ENCODE peak calls at places on chromosomes 7 and 10, in five cellular contexts. E is heart left ventricle, P is IMR-90, H is transverse colon, K is erythroblast. M is an unnamed sample.

GRCh38 chr7:94394399-94395140 is at the start of gene COL1A2:
- DNase-seq in E (peak; percentile 86), P (peak; percentile 99), H (peak; percentile 48), K (no peak), M (no peak)

GRCh38 chr10:34967411-34967880 is 122.7 kb downstream of the CUL2 start:
- DNase-seq in E (peak; percentile 48), P (peak; percentile 38), H (no peak), K (no peak), M (no peak)

GRCh38 chr7:157404845-157405481 is 68.2 kb downstream of the DNAJB6 start:
- DNase-seq in E (peak; percentile 27), P (peak; percentile 94), H (no peak), K (peak; percentile 81), M (no peak)

GRCh38 chr7:155190608-155191536 is 106.8 kb upstream of the INSIG1 start:
- DNase-seq in E (no peak), P (no peak), H (peak; percentile 52), K (peak; percentile 17), M (peak; percentile 59)

GRCh38 chr7:35894721-35895120 is 93.9 kb downstream of the SEPTIN7 start:
- DNase-seq in E (no peak), P (no peak), H (no peak), K (no peak), M (no peak)

GRCh38 chr7:568681-569035 is 49.0 kb upstream of the PDGFA start:
- DNase-seq in E (peak; percentile 67), P (peak; percentile 31), H (no peak), K (no peak), M (no peak)

GRCh38 chr10:124731551-124731950 is 12.6 kb downstream of the FAM53B start:
- DNase-seq in E (no peak), P (no peak), H (no peak), K (no peak), M (no peak)

GRCh38 chr10:92544296-92544695 is 29.6 kb downstream of the IDE start:
- DNase-seq in E (no peak), P (peak; percentile 48), H (no peak), K (no peak), M (no peak)

GRCh38 chr10:114281006-114281405 is 42.0 kb downstream of the VWA2 start:
- DNase-seq in E (peak; percentile 0), P (no peak), H (no peak), K (no peak), M (no peak)

DNA sequence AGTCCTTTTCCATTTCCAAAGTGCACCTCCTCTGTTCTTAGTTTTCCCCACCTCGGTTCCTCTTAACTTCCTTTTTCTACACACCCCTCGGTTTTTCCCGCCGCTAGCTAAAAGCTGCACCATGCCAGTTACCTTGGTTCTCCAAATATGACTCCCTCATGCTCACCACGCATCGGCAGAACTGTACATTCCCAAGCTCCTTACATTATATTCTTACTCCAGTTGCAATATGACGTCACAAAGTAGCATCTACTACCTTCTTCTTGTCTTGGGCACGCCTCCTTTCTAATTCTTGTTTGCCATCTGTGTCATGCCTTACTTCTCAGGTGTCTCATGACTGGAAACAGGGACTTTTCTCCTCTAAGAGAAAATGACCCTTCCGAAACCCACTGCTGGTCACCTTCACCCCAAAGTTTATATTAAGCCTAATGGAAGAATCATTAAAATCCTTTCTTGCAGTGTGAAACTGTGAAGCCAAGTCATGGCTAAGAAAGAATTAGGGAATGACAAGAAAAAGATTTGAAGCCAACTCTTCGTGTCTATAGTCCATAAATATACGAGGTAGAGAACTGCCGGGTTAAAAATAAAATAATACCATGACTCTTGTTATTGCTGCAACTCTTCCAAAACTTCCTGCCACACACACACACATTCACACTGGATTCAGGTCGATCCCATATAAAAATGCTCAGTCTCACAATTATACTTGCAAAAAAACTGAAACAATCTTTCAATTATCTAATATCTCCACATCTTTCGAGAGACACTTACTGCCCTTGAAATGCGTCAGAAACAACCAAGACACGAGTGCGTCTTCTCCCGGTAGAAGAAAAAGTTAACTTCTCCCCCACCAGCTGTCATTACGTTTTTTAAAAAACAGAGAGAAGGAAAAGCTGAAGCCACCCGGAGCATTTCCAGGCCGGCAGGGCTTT is 1.6 kb downstream of the ESYT2 start:
- DNase-seq in E (no peak), P (peak; percentile 40), H (no peak), K (peak; percentile 56), M (no peak)
- TF ChIP-seq POLR2A in E (no peak), P (peak; percentile 44), H (peak; percentile 24), K (peak; percentile 30), M (no peak)

DNA sequence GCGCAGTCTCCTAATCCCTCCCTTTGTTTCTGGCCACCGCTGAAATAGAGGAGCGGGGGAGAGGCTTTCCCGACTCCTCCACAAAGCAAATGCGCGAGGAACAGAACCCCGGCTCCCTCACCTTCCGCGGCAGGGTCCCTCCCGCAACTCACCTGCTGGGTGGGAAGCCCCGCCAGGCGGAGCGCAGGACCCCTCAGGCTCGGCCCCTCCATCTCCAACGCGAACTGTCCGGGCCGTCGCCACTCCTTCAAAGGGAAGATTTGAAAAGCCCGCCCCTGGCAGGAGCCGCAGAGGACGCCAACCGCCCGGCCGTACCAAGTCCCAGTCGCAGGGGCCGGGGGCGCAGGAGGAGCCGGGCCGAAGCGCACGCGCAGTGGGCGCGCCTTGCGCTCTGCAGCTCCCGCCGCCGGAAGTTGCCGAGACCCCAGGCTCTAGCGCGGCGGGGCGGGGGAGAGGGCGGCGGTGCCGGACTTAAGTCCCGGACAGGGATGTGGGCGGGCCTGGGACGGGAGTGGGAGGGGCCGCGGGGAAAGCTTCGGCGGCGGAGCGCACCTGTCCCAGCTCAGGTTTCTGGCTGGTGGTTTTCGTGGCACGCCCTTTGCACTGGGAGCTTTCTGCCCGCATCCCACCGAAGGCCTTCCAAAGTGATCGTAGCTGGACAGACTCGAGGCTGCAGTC is at the start of gene RTKN2:
- DNase-seq in E (peak; percentile 67), P (peak; percentile 76), H (peak; percentile 87), K (peak; percentile 70), M (peak; percentile 75)
- TF ChIP-seq POLR2A in E (no peak), P (peak; percentile 35), H (peak; percentile 24), K (no peak), M (no peak)

GRCh38 chr7:123557631-123558505 is at the start of gene NDUFA5:
- DNase-seq in E (peak; percentile 99), P (peak; percentile 99), H (peak; percentile 98), K (peak; percentile 98), M (peak; percentile 96)
- TF ChIP-seq POLR2A in E (peak; percentile 72), P (peak; percentile 64), H (peak; percentile 78), K (peak; percentile 91), M (peak; percentile 52)

GRCh38 chr7:100801833-100802568 is 25.3 kb downstream of the EPHB4 start:
- DNase-seq in E (peak; percentile 48), P (peak; percentile 87), H (peak; percentile 80), K (peak; percentile 71), M (no peak)
- TF ChIP-seq POLR2A in E (no peak), P (no peak), H (no peak), K (peak; percentile 56), M (no peak)

M was measured in right lobe of liver.